ENCODE peak calls at places on chromosomes 16 and 17, in eight cellular contexts. B, L, G, X, M, W, R and O are unnamed samples.

GRCh38 chr17:9401434-9401833 is 174.2 kb downstream of the STX8 start:
- DNase-seq in B (peak), L (no peak), G (no peak), X (peak), M (no peak), W (peak), R (peak), O (peak)

GRCh38 chr17:11950771-11951519 is 46.3 kb downstream of the ZNF18 start:
- DNase-seq in B (no peak), L (no peak), G (no peak), X (no peak), M (no peak), W (no peak), R (peak), O (no peak)

GRCh38 chr16:84312783-84313382 is 18.2 kb downstream of the WFDC1 start:
- DNase-seq in B (no peak), L (peak), G (no peak), X (no peak), M (no peak), W (no peak), R (no peak), O (no peak)

GRCh38 chr17:8994319-8994718 is 27.0 kb upstream of the NTN1 start:
- DNase-seq in B (no peak), L (peak), G (peak), X (peak), M (no peak), W (peak), R (peak), O (peak)

GRCh38 chr16:83992624-83993023 is 24.6 kb downstream of the NECAB2 start:
- DNase-seq in B (no peak), L (no peak), G (no peak), X (peak), M (no peak), W (peak), R (peak), O (peak)

GRCh38 chr17:77312786-77313599 is 172.2 kb downstream of the SEC14L1 start:
- DNase-seq in B (no peak), L (no peak), G (no peak), X (peak), M (peak), W (peak), R (peak), O (peak)

GRCh38 chr16:1472974-1473373 is 1.9 kb downstream of the CLCN7 start:
- DNase-seq in B (no peak), L (no peak), G (no peak), X (no peak), M (no peak), W (no peak), R (no peak), O (no peak)

GRCh38 chr16:24855678-24856077 is 9.9 kb downstream of the SLC5A11 start:
- DNase-seq in B (no peak), L (no peak), G (peak), X (no peak), M (no peak), W (no peak), R (no peak), O (no peak)

GRCh38 chr16:2983706-2984136 is 3.5 kb upstream of the PKMYT1 start:
- DNase-seq in B (peak), L (no peak), G (no peak), X (peak), M (peak), W (peak), R (peak), O (peak)

GRCh38 chr16:75911896-75912295 is 185.6 kb upstream of the CPHXL start:
- DNase-seq in B (no peak), L (no peak), G (no peak), X (no peak), M (no peak), W (no peak), R (no peak), O (no peak)

GRCh38 chr16:67158637-67159600 is 790 bp downstream of the TRADD start:
- DNase-seq in B (peak), L (no peak), G (no peak), X (no peak), M (no peak), W (no peak), R (peak), O (no peak)

GRCh38 chr17:80176757-80177156 is 6.9 kb downstream of the CARD14 start:
- DNase-seq in B (no peak), L (no peak), G (no peak), X (no peak), M (no peak), W (no peak), R (no peak), O (no peak)

GRCh38 chr16:67223992-67224391 is 2.9 kb upstream of the TMEM208 start:
- DNase-seq in B (no peak), L (no peak), G (no peak), X (no peak), M (no peak), W (no peak), R (no peak), O (no peak)

GRCh38 chr16:48611329-48612137 is 1.6 kb upstream of the N4BP1 start:
- DNase-seq in B (peak), L (no peak), G (no peak), X (no peak), M (no peak), W (no peak), R (no peak), O (no peak)

GRCh38 chr16:71311553-71312158 is 22.5 kb upstream of the CMTR2 start:
- DNase-seq in B (no peak), L (peak), G (peak), X (peak), M (no peak), W (no peak), R (peak), O (no peak)

GRCh38 chr17:61460796-61461585 is 8.8 kb downstream of the TBX4 start:
- DNase-seq in B (no peak), L (no peak), G (no peak), X (peak), M (no peak), W (no peak), R (no peak), O (no peak)

GRCh38 chr16:11047057-11047456 is 102.7 kb downstream of the CLEC16A start:
- DNase-seq in B (no peak), L (no peak), G (no peak), X (peak), M (no peak), W (no peak), R (peak), O (peak)

GRCh38 chr17:78818932-78819331 is 21.7 kb downstream of the USP36 start:
- DNase-seq in B (no peak), L (no peak), G (no peak), X (no peak), M (no peak), W (no peak), R (no peak), O (no peak)

GRCh38 chr16:87982491-87983415 is 31.5 kb downstream of the BANP start:
- DNase-seq in B (no peak), L (no peak), G (no peak), X (no peak), M (no peak), W (no peak), R (no peak), O (no peak)

DNA sequence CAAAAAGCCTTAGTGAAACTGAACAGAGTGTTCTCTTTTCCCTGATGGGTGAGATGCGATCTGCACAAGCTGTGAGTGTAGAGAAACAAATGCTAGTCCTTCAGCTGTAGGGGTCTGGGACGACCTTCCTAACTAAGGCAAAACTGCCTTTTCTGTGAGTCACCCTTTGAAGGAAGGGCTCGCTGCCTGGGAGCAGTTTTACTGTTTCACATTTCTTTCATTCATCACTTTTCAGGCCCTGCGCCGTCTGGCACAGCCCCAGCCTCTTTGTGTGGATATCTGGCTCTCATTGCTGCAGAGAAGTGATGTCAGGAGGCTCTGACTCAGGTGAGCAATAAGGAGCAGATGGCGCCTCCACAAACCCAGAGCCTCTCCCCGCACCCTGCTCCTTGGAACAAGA is 57.4 kb downstream of the HS3ST3A1 start:
- DNase-seq in B (no peak), L (peak), G (no peak), X (peak), M (no peak), W (peak), R (peak), O (peak)
- TF ChIP-seq CTCF in B (no peak), L (no peak), G (no peak), X (no peak), M (no peak), W (no peak), R (no peak), O (no peak)

GRCh38 chr16:82023206-82023605 is 11.8 kb upstream of the HSD17B2 start:
- DNase-seq in B (no peak), L (no peak), G (no peak), X (no peak), M (no peak), W (no peak), R (no peak), O (no peak)

GRCh38 chr16:82024883-82025282 is 10.2 kb upstream of the HSD17B2 start:
- DNase-seq in B (no peak), L (no peak), G (no peak), X (no peak), M (no peak), W (no peak), R (no peak), O (no peak)

GRCh38 chr16:82031116-82032084 is 3.7 kb upstream of the HSD17B2 start:
- DNase-seq in B (no peak), L (no peak), G (no peak), X (peak), M (no peak), W (peak), R (peak), O (peak)

GRCh38 chr16:82024274-82024673 is 10.8 kb upstream of the HSD17B2 start:
- DNase-seq in B (no peak), L (no peak), G (no peak), X (no peak), M (no peak), W (no peak), R (no peak), O (no peak)

DNA sequence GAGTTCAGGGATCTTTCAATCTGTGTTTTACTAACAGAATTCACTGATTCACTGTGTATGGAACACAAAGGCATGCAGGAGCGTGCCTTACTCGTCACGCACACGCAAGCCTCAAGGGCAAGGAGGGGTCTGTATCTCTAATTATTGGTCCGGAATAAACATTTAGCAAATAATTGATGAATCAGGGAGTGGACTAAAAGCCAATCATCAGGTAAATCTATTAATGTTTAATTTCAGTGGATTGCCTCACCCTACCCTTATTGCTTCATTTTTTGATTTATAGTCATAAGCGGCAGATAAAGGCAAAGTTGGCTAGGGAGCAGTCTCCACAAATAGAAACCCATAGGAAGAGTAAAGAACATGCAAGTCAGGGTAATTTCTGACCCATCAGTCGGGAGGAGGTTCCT is 7.4 kb upstream of the HSD17B2 start:
- DNase-seq in B (no peak), L (no peak), G (no peak), X (no peak), M (no peak), W (no peak), R (no peak), O (no peak)
- H3K4me3 ChIP-seq in B (no peak), L (no peak), G (no peak), X (no peak), M (no peak), W (no peak), R (no peak), O (no peak)

DNA sequence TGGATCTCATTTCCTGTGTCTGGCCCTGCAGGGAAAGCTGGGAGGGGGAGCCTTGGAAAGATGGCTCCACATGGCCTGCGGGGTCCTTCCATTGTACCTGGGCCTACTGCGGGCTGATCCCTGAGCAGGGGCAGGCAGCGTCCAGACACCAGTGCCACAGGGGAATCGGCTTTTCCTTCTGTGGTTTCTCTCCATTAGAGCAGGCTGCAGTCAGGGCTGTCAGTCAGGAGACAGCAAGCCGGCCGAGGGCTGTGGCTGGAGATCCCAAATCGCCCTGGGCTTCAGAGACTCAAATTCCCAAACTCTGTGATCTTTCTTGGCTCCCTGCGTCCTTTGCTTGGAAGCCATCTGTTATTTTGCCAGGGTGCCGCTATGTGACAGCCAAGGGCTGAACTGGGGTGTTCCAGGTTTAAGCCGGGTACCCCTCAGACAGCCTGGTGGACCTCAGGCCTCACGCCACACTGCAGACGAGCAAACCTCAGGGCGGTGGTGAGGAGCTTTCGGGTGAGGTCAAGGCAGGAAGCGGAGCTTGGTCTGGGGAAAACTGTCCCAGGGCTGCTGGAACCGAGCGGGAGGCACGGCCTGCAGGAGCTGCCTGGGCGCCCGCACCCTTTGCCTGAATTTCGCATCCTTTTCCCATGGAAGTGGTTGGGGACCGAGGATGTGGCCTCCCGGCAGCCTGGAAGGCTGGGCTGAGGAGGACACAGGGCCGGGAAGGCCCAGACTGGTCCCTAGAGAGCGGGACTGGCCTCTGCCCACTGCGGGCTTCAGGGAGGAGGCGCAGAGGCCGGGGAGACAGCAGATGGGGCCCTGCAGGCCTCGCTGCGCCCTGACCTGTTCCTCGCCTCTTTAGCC is 1.5 kb upstream of the CPNE7 start:
- DNase-seq in B (no peak), L (no peak), G (no peak), X (no peak), M (no peak), W (no peak), R (no peak), O (no peak)
- H3K27ac ChIP-seq in B (no peak), L (no peak), G (peak), X (no peak), M (no peak), W (no peak), R (peak), O (no peak)

GRCh38 chr17:39653662-39654331 is 11.4 kb upstream of the TCAP start:
- DNase-seq in B (no peak), L (no peak), G (no peak), X (no peak), M (no peak), W (peak), R (no peak), O (no peak)
- TF ChIP-seq CTCF in B (peak), L (peak), G (peak), X (peak), M (peak), W (peak), R (peak), O (peak)

DNA sequence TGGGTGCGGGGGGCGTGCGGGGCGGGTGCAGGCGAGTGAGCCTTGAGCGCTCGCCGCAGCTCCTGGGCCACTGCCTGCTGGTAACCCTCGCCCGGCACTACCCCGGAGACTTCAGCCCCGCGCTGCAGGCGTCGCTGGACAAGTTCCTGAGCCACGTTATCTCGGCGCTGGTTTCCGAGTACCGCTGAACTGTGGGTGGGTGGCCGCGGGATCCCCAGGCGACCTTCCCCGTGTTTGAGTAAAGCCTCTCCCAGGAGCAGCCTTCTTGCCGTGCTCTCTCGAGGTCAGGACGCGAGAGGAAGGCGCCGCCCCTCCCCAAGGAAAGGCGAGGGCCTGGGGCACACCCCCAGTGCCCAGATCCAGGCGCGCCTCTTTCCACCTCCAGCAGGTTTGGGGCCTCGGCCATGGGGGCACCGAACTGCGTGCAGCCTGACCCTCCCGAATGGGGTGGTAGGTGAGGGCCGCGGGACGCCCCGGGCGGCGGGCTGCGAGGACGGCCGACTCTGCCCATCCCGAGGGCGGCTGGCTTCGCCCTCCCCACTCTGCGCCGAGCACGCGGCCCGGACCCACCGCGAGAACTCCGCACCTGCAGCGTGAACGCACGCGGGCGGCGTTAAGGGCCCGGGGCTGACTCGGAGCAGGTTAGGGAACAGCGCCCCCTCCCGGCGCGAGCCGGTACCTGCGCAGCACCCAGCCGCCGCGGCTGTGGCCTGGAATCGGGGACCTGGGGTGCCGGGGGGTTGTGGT is 835 bp downstream of the HBQ1 start:
- DNase-seq in B (no peak), L (peak), G (no peak), X (peak), M (peak), W (peak), R (peak), O (no peak)
- H3K4me3 ChIP-seq in B (no peak), L (peak), G (peak), X (peak), M (peak), W (peak), R (no peak), O (peak)

GRCh38 chr17:45361976-45362375 is 45.2 kb upstream of the MAP3K14 start:
- DNase-seq in B (no peak), L (no peak), G (no peak), X (no peak), M (peak), W (no peak), R (no peak), O (no peak)
- H3K27ac ChIP-seq in B (no peak), L (no peak), G (peak), X (no peak), M (no peak), W (no peak), R (no peak), O (no peak)

GRCh38 chr16:56789360-56789759 is 59.4 kb downstream of the NUP93 start:
- DNase-seq in B (peak), L (no peak), G (peak), X (peak), M (no peak), W (peak), R (peak), O (no peak)
- TF ChIP-seq CTCF in B (peak), L (peak), G (peak), X (peak), M (peak), W (peak), R (peak), O (peak)

DNA sequence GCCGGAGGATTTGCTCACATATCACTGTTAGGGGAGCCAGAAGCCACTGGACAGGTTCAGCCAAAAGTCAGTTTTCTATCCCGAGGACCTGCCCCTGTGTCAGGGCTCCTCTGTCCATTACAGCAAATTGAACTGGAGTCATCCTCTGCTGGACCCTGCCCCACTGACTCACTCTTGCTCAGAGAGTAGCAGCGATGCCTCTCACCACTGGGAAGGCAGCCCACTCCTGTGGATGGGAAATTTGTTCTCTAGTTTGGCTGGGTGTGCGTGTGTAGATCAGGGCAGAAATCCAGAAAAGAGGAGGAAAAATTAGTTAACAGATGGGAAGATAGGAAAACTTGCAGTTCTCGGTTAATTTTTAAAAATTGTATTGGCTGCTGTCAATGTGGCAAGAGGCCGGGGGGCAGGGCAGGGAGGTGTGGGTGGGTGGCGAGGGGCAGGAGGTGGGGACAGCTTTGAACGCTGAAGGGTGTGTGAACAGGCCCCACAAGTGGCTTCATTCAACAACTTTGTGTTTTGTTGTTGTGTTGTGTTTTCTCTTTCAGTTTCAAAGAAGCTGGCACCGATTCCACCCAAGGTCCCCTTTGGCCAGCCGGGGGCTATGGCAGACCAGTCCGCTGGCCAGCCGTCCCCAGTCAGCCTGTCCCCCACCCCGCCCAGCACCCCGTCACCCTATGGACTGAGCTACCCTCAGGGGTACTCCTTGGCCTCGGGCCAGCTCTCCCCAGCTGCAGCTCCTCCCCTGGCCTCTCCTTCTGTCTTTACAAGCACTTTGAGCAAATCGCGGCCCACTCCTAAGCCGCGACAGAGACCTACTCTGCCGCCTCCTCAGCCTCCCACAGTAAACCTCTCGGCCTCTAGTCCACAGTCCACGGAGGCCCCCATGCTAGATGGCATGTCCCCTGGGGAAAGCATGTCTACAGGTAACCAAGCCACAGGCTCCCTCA is 33.6 kb downstream of the ELAC2 start:
- DNase-seq in B (no peak), L (no peak), G (no peak), X (peak), M (no peak), W (peak), R (peak), O (peak)
- H3K4me3 ChIP-seq in B (no peak), L (no peak), G (no peak), X (no peak), M (peak), W (no peak), R (peak), O (no peak)

DNA sequence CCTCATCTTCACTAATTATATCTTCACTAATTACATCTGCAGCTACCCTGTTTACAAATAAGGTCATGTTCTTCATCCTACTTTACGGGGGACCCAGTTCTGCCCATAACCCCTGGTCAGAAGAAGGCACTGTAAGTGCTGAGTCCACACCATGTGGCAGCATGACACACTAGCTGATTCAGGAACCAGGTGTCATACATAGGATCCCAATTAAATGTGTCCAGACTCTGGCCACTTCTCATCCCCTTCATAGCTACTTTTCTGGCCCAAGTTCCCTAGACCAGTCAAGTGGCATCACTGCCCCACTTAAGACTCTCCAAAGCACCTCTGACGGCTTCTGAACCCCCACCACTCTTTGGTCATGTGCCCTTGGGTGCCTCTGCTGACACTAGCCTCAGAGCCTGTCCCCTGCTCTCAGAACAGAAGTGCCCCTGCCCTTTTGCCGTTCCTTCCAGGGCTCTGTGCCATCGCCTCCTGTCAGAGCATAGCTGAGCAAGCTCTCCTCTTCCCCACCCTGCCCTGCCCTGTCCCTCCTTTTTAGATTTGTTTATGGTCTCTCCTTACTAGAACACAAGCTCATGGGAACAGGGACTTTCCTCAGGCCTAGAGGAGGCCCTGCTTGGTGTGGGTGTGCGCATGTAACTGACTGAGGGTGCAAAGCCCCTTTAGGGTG is 61.1 kb downstream of the B9D1 start:
- DNase-seq in B (no peak), L (no peak), G (no peak), X (no peak), M (no peak), W (no peak), R (no peak), O (no peak)
- H3K27ac ChIP-seq in B (no peak), L (no peak), G (no peak), X (no peak), M (peak), W (no peak), R (no peak), O (no peak)